ENCODE peak calls at places on chromosomes 7 and 10, in nine cellular contexts. V is GM04504; F is activated T-cell treated with anti-CD3 and anti-CD28 coated beads, Interleukin-2, amount 50 U/mL, for 48 hours; N is NCI-H2171; P is cerebellar cortex; I is ELR; D is right lobe of liver; Y is HEK293T; G is pulmonary artery endothelial cell. T is an unnamed sample.
A peak's percentile ranks its signal among the peaks of the same experiment; 100 is the strongest.

GRCh38 chr10:60943372-60944158 is 420 bp downstream of the RHOBTB1 start:
- DNase-seq in V (no peak), F (peak; percentile 33), N (peak; percentile 16), P (peak; percentile 73), I (peak; percentile 51), D (peak; percentile 67), Y (peak; percentile 47), G (no peak), T (peak; percentile 65)

GRCh38 chr7:24052572-24053223 is 231.3 kb upstream of the NPY start:
- DNase-seq in V (peak; percentile 75), F (no peak), N (no peak), P (no peak), I (peak; percentile 97), D (no peak), Y (no peak), G (no peak), T (peak; percentile 32)

GRCh38 chr7:99013266-99014112 is 130.4 kb downstream of the SMURF1 start:
- DNase-seq in V (no peak), F (no peak), N (no peak), P (no peak), I (no peak), D (no peak), Y (no peak), G (no peak), T (no peak)

GRCh38 chr10:533186-533585 is 156.3 kb downstream of the DIP2C start:
- DNase-seq in V (no peak), F (no peak), N (no peak), P (no peak), I (no peak), D (no peak), Y (no peak), G (no peak), T (no peak)

GRCh38 chr7:29255839-29256782 is 61.5 kb downstream of the CHN2 start:
- DNase-seq in V (no peak), F (no peak), N (no peak), P (no peak), I (no peak), D (no peak), Y (no peak), G (no peak), T (peak; percentile 23)

GRCh38 chr10:34907743-34908425 is 92.8 kb upstream of the PARD3 start:
- DNase-seq in V (no peak), F (no peak), N (no peak), P (no peak), I (no peak), D (no peak), Y (no peak), G (no peak), T (no peak)

GRCh38 chr10:123988694-123989093 is 97.1 kb upstream of the CPXM2 start:
- DNase-seq in V (no peak), F (no peak), N (no peak), P (no peak), I (no peak), D (no peak), Y (no peak), G (no peak), T (no peak)

GRCh38 chr10:101007915-101008822 is 8.6 kb downstream of the LZTS2 start:
- DNase-seq in V (no peak), F (no peak), N (no peak), P (no peak), I (no peak), D (no peak), Y (no peak), G (no peak), T (no peak)

GRCh38 chr7:12674861-12675260 is 12.6 kb upstream of the ARL4A start:
- DNase-seq in V (no peak), F (no peak), N (no peak), P (peak; percentile 44), I (no peak), D (no peak), Y (peak; percentile 36), G (no peak), T (peak; percentile 45)

GRCh38 chr10:132975976-132976682 is 33.8 kb upstream of the CFAP46 start:
- DNase-seq in V (no peak), F (no peak), N (no peak), P (no peak), I (no peak), D (peak; percentile 22), Y (no peak), G (no peak), T (no peak)

GRCh38 chr10:117221156-117221711 is 19.7 kb upstream of the SLC18A2 start:
- DNase-seq in V (no peak), F (no peak), N (no peak), P (no peak), I (peak; percentile 35), D (no peak), Y (no peak), G (no peak), T (peak; percentile 95)

GRCh38 chr7:20545016-20545415 is 70.5 kb upstream of the ABCB5 start:
- DNase-seq in V (no peak), F (no peak), N (no peak), P (no peak), I (no peak), D (no peak), Y (no peak), G (no peak), T (no peak)

GRCh38 chr10:114043532-114044250 is at the start of gene ADRB1:
- DNase-seq in V (no peak), F (peak; percentile 43), N (peak; percentile 11), P (peak; percentile 28), I (peak; percentile 81), D (peak; percentile 87), Y (peak; percentile 78), G (no peak), T (peak; percentile 21)

GRCh38 chr7:123024989-123025758 is 29.7 kb upstream of the TAS2R16 start:
- DNase-seq in V (no peak), F (no peak), N (no peak), P (no peak), I (peak; percentile 5), D (no peak), Y (no peak), G (peak; percentile 76), T (peak; percentile 8)

GRCh38 chr7:98674461-98674860 is 57.4 kb downstream of the NPTX2 start:
- DNase-seq in V (no peak), F (no peak), N (no peak), P (no peak), I (no peak), D (no peak), Y (no peak), G (no peak), T (no peak)

GRCh38 chr7:134936893-134937520 is 49.3 kb upstream of the AGBL3 start:
- DNase-seq in V (no peak), F (no peak), N (no peak), P (no peak), I (no peak), D (no peak), Y (no peak), G (no peak), T (no peak)

GRCh38 chr10:11488126-11488525 is 123.3 kb downstream of the USP6NL start:
- DNase-seq in V (no peak), F (no peak), N (no peak), P (no peak), I (peak; percentile 20), D (no peak), Y (no peak), G (no peak), T (peak; percentile 69)

GRCh38 chr10:16968722-16969055 is 151.5 kb upstream of the RSU1 start:
- DNase-seq in V (no peak), F (no peak), N (no peak), P (no peak), I (no peak), D (no peak), Y (no peak), G (no peak), T (no peak)

GRCh38 chr7:16708980-16709379 is 44.6 kb upstream of the TSPAN13 start:
- DNase-seq in V (peak; percentile 99), F (no peak), N (no peak), P (no peak), I (peak; percentile 99), D (no peak), Y (no peak), G (no peak), T (peak; percentile 99)

GRCh38 chr7:149880871-149881301 is 7.1 kb downstream of the ATP6V0E2 start:
- DNase-seq in V (no peak), F (no peak), N (no peak), P (peak; percentile 58), I (no peak), D (no peak), Y (no peak), G (no peak), T (no peak)

GRCh38 chr10:103763374-103764202 is 91.8 kb downstream of the SH3PXD2A start:
- DNase-seq in V (no peak), F (peak; percentile 35), N (peak; percentile 35), P (no peak), I (peak; percentile 82), D (peak; percentile 37), Y (no peak), G (no peak), T (no peak)

GRCh38 chr7:77386165-77386824 is 29.9 kb downstream of the GSAP start:
- DNase-seq in V (peak; percentile 32), F (no peak), N (no peak), P (no peak), I (no peak), D (no peak), Y (no peak), G (no peak), T (no peak)

GRCh38 chr10:35420827-35421552 is 84.7 kb downstream of the CCNY start:
- DNase-seq in V (no peak), F (no peak), N (no peak), P (no peak), I (peak; percentile 47), D (no peak), Y (no peak), G (no peak), T (no peak)

GRCh38 chr7:47087866-47088265 is 494.0 kb downstream of the TNS3 start:
- DNase-seq in V (no peak), F (no peak), N (no peak), P (no peak), I (peak; percentile 62), D (no peak), Y (no peak), G (no peak), T (peak; percentile 92)

GRCh38 chr7:80681272-80681885 is 42.9 kb downstream of the CD36 start:
- DNase-seq in V (no peak), F (no peak), N (no peak), P (peak; percentile 17), I (peak; percentile 61), D (no peak), Y (peak; percentile 30), G (no peak), T (peak; percentile 44)

GRCh38 chr7:20238754-20239324 is 21.7 kb upstream of the MACC1 start:
- DNase-seq in V (no peak), F (no peak), N (no peak), P (no peak), I (no peak), D (no peak), Y (no peak), G (no peak), T (peak; percentile 89)

GRCh38 chr7:826230-826905 is 5.9 kb upstream of the SUN1 start:
- DNase-seq in V (no peak), F (no peak), N (no peak), P (no peak), I (no peak), D (peak; percentile 53), Y (no peak), G (no peak), T (no peak)

GRCh38 chr10:12638103-12638502 is 288.8 kb downstream of the CAMK1D start:
- DNase-seq in V (peak; percentile 10), F (no peak), N (peak; percentile 73), P (no peak), I (no peak), D (no peak), Y (no peak), G (no peak), T (no peak)